ENCODE peak calls at places on chromosomes 12 and 14, in eight cellular contexts. M is CD8-positive, alpha-beta T cell; N is CD8-positive, alpha-beta memory T cell; G is uterus; S is NT2/D1; V is ascending aorta; C is GM23338; Y is neural progenitor cell. J is an unnamed sample. For H3K36me3, the result is how much of the 10 kb centered on the place peaks cover.

GRCh38 chr14:70755655-70756054 is 53.7 kb downstream of the MAP3K9 start:
- DNase-seq in M (no peak), N (no peak), G (no peak), S (no peak), V (no peak), C (no peak), Y (no peak), J (no peak)

GRCh38 chr14:36988568-36988967 is 183.8 kb downstream of the SLC25A21 start:
- DNase-seq in M (no peak), N (no peak), G (no peak), S (no peak), V (no peak), C (no peak), Y (no peak), J (no peak)

GRCh38 chr12:121812320-121812871 is 8.6 kb downstream of the SETD1B start:
- DNase-seq in M (no peak), N (no peak), G (peak), S (no peak), V (no peak), C (peak), Y (peak), J (peak)

GRCh38 chr12:82426586-82426985 is 68.3 kb downstream of the METTL25 start:
- DNase-seq in M (no peak), N (no peak), G (no peak), S (no peak), V (no peak), C (no peak), Y (no peak), J (no peak)

GRCh38 chr12:85835810-85836715 is at the start of gene RASSF9:
- DNase-seq in M (no peak), N (no peak), G (peak), S (no peak), V (peak), C (peak), Y (peak), J (no peak)

GRCh38 chr12:96047621-96048211 is 12.3 kb upstream of the LTA4H start:
- DNase-seq in M (no peak), N (no peak), G (no peak), S (no peak), V (no peak), C (no peak), Y (no peak), J (no peak)

GRCh38 chr14:44317433-44317746 is 189.7 kb downstream of the FSCB start:
- DNase-seq in M (no peak), N (no peak), G (no peak), S (no peak), V (no peak), C (no peak), Y (no peak), J (no peak)

GRCh38 chr14:91897121-91897701 is 29.9 kb upstream of the TC2N start:
- DNase-seq in M (no peak), N (no peak), G (peak), S (peak), V (peak), C (peak), Y (no peak), J (no peak)

GRCh38 chr12:10186299-10186698 is 7.5 kb downstream of the TMEM52B start:
- DNase-seq in M (no peak), N (no peak), G (no peak), S (no peak), V (no peak), C (no peak), Y (no peak), J (no peak)

GRCh38 chr12:20194171-20194570 is 174.2 kb upstream of the PDE3A start:
- DNase-seq in M (no peak), N (no peak), G (peak), S (peak), V (no peak), C (peak), Y (peak), J (peak)

GRCh38 chr14:94538070-94538740 is 23.0 kb upstream of the SERPINA4 start:
- DNase-seq in M (no peak), N (no peak), G (no peak), S (no peak), V (no peak), C (no peak), Y (no peak), J (no peak)

GRCh38 chr12:15520083-15520482 is 197.8 kb downstream of the PTPRO start:
- DNase-seq in M (no peak), N (no peak), G (no peak), S (no peak), V (no peak), C (peak), Y (peak), J (peak)

GRCh38 chr14:82182646-82183045 is 649.0 kb upstream of the SEL1L start:
- DNase-seq in M (no peak), N (no peak), G (no peak), S (peak), V (no peak), C (peak), Y (no peak), J (no peak)

GRCh38 chr14:34781242-34781641 is 66.8 kb upstream of the CFL2 start:
- DNase-seq in M (no peak), N (no peak), G (no peak), S (no peak), V (no peak), C (no peak), Y (no peak), J (no peak)

GRCh38 chr12:124581792-124582424 is 14.5 kb upstream of the NCOR2 start:
- DNase-seq in M (no peak), N (no peak), G (no peak), S (no peak), V (no peak), C (no peak), Y (no peak), J (no peak)

GRCh38 chr12:105418821-105419291 is 88.4 kb downstream of the C12orf75 start:
- DNase-seq in M (no peak), N (no peak), G (no peak), S (peak), V (no peak), C (peak), Y (no peak), J (no peak)

GRCh38 chr12:115999582-115999981 is 277.9 kb downstream of the MED13L start:
- DNase-seq in M (no peak), N (no peak), G (no peak), S (no peak), V (no peak), C (no peak), Y (no peak), J (no peak)

GRCh38 chr14:50836515-50836914 is 5.6 kb upstream of the NIN start:
- DNase-seq in M (no peak), N (no peak), G (no peak), S (no peak), V (no peak), C (no peak), Y (no peak), J (no peak)

GRCh38 chr12:94071258-94071657 is 77.1 kb upstream of the PLXNC1 start:
- DNase-seq in M (no peak), N (no peak), G (no peak), S (no peak), V (no peak), C (no peak), Y (no peak), J (no peak)

DNA sequence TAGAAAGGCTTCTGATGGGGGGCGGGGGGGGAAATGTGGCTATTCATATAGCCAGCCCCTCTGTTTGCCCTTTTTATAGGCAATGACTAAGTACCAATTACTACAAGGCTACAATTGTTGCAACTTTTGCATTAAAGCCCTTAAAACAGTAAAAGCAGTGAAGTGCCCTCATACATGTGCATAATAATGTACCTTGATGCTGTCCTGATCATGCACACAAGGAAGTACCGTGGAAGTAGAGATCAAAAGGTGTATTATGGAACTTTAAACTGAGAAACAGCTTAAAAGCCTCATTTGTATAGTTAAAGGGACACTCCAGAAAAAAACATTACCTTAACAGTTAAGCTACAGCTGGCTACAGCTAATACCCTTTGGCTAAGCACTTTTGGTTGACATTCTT is 111.8 kb downstream of the PLEKHG7 start:
- DNase-seq in M (no peak), N (no peak), G (no peak), S (no peak), V (no peak), C (no peak), Y (no peak), J (no peak)
- H3K36me3 ChIP-seq in M (under half), N (under half), G (under half), S (under half), V (under half), C (under half), Y (under half), J (under half)

GRCh38 chr12:12893438-12893837 is 2.1 kb downstream of the GPRC5A start:
- DNase-seq in M (no peak), N (no peak), G (no peak), S (no peak), V (no peak), C (no peak), Y (no peak), J (no peak)
- H3K4me3 ChIP-seq in M (no peak), N (no peak), G (no peak), S (no peak), V (peak), C (no peak), Y (no peak), J (no peak)

GRCh38 chr14:101907619-101908018 is 56.8 kb upstream of the DYNC1H1 start:
- DNase-seq in M (no peak), N (no peak), G (no peak), S (no peak), V (no peak), C (no peak), Y (no peak), J (no peak)
- H3K36me3 ChIP-seq in M (half or more), N (half or more), G (under half), S (half or more), V (half or more), C (under half), Y (under half), J (under half)

GRCh38 chr12:100199023-100199346 is 1.6 kb upstream of the ACTR6 start:
- DNase-seq in M (no peak), N (no peak), G (no peak), S (no peak), V (no peak), C (no peak), Y (no peak), J (no peak)
- H3K4me3 ChIP-seq in M (peak), N (peak), G (peak), S (peak), V (peak), C (peak), Y (peak), J (peak)

DNA sequence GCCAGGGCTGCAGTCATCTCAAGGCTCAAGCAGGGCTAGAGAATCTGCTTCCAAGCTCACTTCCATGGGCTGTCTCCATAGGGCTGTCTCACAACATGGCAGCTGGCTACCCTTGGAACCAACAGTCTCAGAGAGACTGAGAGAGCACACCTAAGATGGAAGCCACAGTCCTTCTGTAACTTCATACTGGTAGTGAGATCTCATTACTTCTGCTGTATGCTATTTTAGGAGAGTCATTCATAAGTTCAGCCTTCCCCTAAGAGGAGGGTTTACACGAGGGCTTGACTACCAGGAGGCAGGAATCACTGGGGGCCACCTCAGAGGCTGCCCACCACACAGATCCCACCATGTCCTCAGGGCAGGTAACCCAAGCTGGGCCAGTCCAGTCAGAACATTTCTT is 29.7 kb downstream of the ERH start:
- DNase-seq in M (no peak), N (no peak), G (no peak), S (no peak), V (no peak), C (no peak), Y (no peak), J (no peak)
- H3K36me3 ChIP-seq in M (under half), N (under half), G (under half), S (under half), V (under half), C (under half), Y (under half), J (under half)

GRCh38 chr12:112406519-112407488 is 2.6 kb downstream of the RPL6 start:
- DNase-seq in M (no peak), N (no peak), G (no peak), S (no peak), V (peak), C (no peak), Y (no peak), J (no peak)
- H3K4me3 ChIP-seq in M (no peak), N (no peak), G (no peak), S (peak), V (no peak), C (peak), Y (peak), J (no peak)

GRCh38 chr12:6850796-6851152 is 312 bp downstream of the CDCA3 start:
- DNase-seq in M (no peak), N (no peak), G (no peak), S (no peak), V (no peak), C (peak), Y (no peak), J (peak)

GRCh38 chr12:6851153-6851920 is at the start of gene CDCA3:
- DNase-seq in M (peak), N (peak), G (peak), S (peak), V (peak), C (peak), Y (peak), J (peak)

GRCh38 chr12:6847676-6848075 is 3.4 kb downstream of the CDCA3 start:
- DNase-seq in M (no peak), N (no peak), G (no peak), S (no peak), V (no peak), C (no peak), Y (no peak), J (no peak)

GRCh38 chr12:6849976-6850560 is 1.0 kb downstream of the CDCA3 start:
- DNase-seq in M (no peak), N (no peak), G (no peak), S (no peak), V (no peak), C (no peak), Y (no peak), J (no peak)

GRCh38 chr12:6849427-6849826 is 1.7 kb downstream of the CDCA3 start:
- DNase-seq in M (no peak), N (no peak), G (no peak), S (no peak), V (no peak), C (no peak), Y (no peak), J (no peak)
- H3K36me3 ChIP-seq in M (under half), N (under half), G (under half), S (half or more), V (under half), C (under half), Y (under half), J (under half)

DNA sequence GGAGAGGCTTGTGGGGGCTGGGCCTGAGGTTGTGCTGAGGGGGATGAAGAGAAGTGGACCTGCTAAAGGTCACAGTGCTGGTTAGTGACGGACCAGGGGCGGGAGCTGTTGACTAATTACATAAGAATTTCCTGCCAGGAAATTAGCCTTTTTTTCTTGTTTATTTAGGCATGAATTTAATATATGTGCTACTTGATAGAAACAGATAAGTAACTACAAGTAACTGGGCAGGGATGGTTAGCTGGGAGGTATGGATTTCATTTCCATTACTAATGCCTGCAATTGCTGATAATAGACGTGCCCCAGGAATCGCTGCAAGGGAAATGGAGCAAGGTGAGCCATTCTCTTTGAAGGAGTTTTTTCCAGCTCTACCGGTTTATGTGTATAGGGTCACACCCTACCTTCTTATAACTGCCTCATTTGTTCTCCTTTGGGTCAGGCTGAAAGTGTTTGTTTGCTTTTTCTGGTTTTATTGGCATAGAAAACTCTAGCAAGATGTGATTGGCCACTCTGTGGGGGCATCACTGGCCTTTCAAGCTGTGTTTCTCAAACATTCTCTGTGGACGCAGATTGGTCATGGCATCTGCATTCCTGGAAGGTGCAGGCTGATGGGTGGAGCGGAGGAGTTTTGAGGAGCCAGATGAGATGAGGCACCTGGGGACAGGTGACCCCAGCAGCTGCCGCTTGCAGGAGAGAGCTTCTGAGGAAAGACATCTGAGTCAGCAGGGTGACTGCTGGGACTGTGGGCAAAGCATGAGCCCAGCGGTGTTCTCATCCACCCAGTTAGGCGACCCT is 19.0 kb upstream of the GPRC5A start:
- DNase-seq in M (no peak), N (no peak), G (no peak), S (no peak), V (no peak), C (peak), Y (no peak), J (peak)
- H3K4me3 ChIP-seq in M (no peak), N (no peak), G (no peak), S (no peak), V (no peak), C (no peak), Y (no peak), J (no peak)

J was measured in H7.